ENCODE peak calls at places on chromosome 17, in five cellular contexts. C, S, U, T and Y are unnamed samples.

GRCh38 chr17:62627904-62628603 is 584 bp downstream of the MRC2 start:
- DNase-seq in C (no peak), S (no peak), U (no peak), T (no peak), Y (no peak)

GRCh38 chr17:9334536-9335446 is 240.8 kb downstream of the STX8 start:
- DNase-seq in C (no peak), S (peak), U (no peak), T (no peak), Y (no peak)

GRCh38 chr17:70130274-70130673 is 39.1 kb upstream of the KCNJ2 start:
- DNase-seq in C (no peak), S (no peak), U (no peak), T (no peak), Y (no peak)

GRCh38 chr17:15392326-15392739 is 50.9 kb upstream of the TEKT3 start:
- DNase-seq in C (no peak), S (no peak), U (no peak), T (no peak), Y (no peak)

GRCh38 chr17:64635647-64636305 is 26.3 kb downstream of the SMURF2 start:
- DNase-seq in C (peak), S (no peak), U (no peak), T (no peak), Y (no peak)

GRCh38 chr17:66567234-66568170 is 265.1 kb downstream of the PRKCA start:
- DNase-seq in C (peak), S (peak), U (peak), T (peak), Y (peak)

GRCh38 chr17:80485846-80486245 is 9.4 kb upstream of the NPTX1 start:
- DNase-seq in C (no peak), S (no peak), U (no peak), T (no peak), Y (no peak)

GRCh38 chr17:17770371-17771059 is 66.3 kb downstream of the SREBF1 start:
- DNase-seq in C (no peak), S (no peak), U (no peak), T (no peak), Y (no peak)

GRCh38 chr17:4004517-4005295 is 40.5 kb upstream of the ATP2A3 start:
- DNase-seq in C (peak), S (peak), U (no peak), T (peak), Y (peak)

GRCh38 chr17:34401165-34401564 is 38.1 kb upstream of the CCL1 start:
- DNase-seq in C (no peak), S (no peak), U (no peak), T (no peak), Y (no peak)

GRCh38 chr17:34400301-34400931 is 37.4 kb upstream of the CCL1 start:
- DNase-seq in C (no peak), S (no peak), U (no peak), T (no peak), Y (no peak)

GRCh38 chr17:34397265-34397664 is 34.2 kb upstream of the CCL1 start:
- DNase-seq in C (no peak), S (no peak), U (no peak), T (no peak), Y (no peak)

GRCh38 chr17:34393401-34393800 is 30.4 kb upstream of the CCL1 start:
- DNase-seq in C (no peak), S (no peak), U (no peak), T (no peak), Y (no peak)

DNA sequence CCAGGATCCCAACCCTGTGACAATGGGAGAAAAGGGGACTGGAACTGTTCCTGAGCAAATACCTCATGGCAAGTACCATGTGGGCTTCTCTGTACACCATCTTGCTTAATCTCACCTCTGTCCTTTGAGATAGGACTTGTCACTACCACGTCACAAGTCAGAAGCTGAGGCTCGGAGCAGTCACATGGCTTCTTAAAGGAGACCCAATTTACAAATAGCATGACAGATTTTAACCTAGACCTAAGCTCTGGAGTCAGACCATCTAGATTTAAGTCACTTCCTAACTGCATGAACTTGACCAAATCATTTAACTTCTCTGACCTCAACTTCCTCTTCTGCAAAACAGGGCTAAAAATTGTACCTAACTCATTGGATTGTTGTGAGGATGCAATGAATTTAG is 36.0 kb upstream of the CCL1 start:
- DNase-seq in C (no peak), S (no peak), U (no peak), T (no peak), Y (no peak)
- TF ChIP-seq ZNF274 in C (no peak), S (no peak), U (no peak), T (no peak), Y (no peak)

GRCh38 chr17:76239538-76240274 is 587 bp downstream of the RNF157 start:
- DNase-seq in C (no peak), S (no peak), U (no peak), T (no peak), Y (no peak)
- TF ChIP-seq ZNF274 in C (no peak), S (no peak), U (no peak), T (peak), Y (no peak)

GRCh38 chr17:43778337-43779144 is at the start of gene DUSP3:
- DNase-seq in C (no peak), S (peak), U (peak), T (peak), Y (peak)
- TF ChIP-seq ZNF274 in C (no peak), S (no peak), U (no peak), T (peak), Y (no peak)

DNA sequence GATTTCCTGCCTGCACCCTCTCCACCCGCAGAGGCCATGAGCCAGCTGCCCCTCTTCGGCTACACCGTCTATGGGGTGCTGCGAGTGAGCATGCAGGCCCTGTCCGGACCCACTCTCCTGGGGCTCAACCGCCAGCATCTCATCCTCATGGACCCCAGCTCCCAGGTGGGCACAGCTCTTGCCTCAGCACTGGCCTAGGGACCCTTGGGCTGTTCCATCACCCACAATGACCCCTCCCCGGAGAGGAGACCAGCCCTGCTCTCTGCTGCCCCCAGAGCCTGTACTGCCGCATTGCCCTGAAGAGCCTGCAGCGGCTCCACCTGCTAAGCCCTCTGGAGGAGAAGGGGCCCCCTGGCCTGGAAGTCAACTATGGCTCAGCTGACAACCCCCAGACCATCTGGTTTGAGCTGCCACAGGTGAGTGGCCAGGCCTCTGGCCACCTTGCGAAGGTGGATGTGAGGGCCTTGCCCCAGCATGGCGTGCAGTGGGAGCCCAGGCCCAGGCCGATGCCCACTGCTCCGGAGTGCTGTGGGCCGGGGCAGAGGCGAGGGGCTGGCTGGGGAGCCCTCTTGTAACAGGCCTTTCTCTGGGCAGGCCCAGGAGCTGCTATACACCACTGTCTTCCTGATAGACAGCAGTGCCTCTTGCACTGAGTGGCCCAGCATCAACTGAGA is 7.3 kb upstream of the SMIM5 start:
- DNase-seq in C (no peak), S (no peak), U (no peak), T (peak), Y (no peak)
- TF ChIP-seq ZNF274 in C (no peak), S (no peak), U (no peak), T (no peak), Y (no peak)

DNA sequence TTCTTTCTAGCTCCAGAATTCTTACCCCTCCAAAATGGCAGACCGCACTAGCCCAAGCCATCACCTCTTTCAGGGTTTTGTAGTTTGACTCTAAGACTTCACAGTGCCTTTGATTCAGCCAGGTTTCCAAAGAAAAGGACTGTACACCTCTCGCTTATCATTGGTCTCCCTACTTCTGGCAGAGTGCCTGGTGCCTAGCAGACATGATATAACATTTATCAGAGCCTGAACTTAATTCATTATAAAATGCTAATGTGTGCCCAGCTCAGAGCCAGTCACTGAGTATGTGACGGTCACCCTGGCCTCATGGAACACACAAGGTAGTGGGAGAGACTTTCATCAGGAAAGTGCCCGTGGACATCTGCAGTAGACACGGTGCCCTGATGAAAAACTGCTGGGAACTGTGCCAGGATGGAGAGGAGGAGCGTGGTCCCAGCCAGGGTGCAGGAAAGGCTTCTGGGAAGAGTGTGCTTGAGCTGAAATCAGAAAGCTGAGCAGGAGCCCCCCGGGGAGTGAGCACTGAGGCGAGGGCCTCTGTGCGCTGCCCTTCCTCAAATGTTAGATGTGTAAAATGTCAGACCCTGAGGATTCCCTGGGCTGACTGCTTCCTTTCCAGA is 34.3 kb upstream of the LGALS9 start:
- DNase-seq in C (no peak), S (no peak), U (no peak), T (no peak), Y (no peak)
- TF ChIP-seq ZNF274 in C (no peak), S (no peak), U (no peak), T (no peak), Y (no peak)

GRCh38 chr17:29363716-29364115 is 26.4 kb upstream of the TAOK1 start:
- DNase-seq in C (no peak), S (no peak), U (no peak), T (no peak), Y (no peak)

GRCh38 chr17:29364691-29365090 is 25.5 kb upstream of the TAOK1 start:
- DNase-seq in C (no peak), S (no peak), U (no peak), T (no peak), Y (no peak)

GRCh38 chr17:29368161-29368560 is 22.0 kb upstream of the TAOK1 start:
- DNase-seq in C (no peak), S (no peak), U (no peak), T (no peak), Y (no peak)

GRCh38 chr17:29369831-29370735 is 20.1 kb upstream of the TAOK1 start:
- DNase-seq in C (peak), S (peak), U (no peak), T (peak), Y (no peak)

GRCh38 chr17:29368926-29369325 is 21.2 kb upstream of the TAOK1 start:
- DNase-seq in C (no peak), S (no peak), U (no peak), T (no peak), Y (no peak)
- TF ChIP-seq ZNF274 in C (no peak), S (no peak), U (no peak), T (no peak), Y (no peak)

GRCh38 chr17:73013816-73014663 is 78.4 kb downstream of the SLC39A11 start:
- DNase-seq in C (no peak), S (peak), U (no peak), T (no peak), Y (no peak)
- TF ChIP-seq ZNF274 in C (no peak), S (no peak), U (no peak), T (no peak), Y (no peak)

GRCh38 chr17:32015245-32016013 is 8.2 kb downstream of the LRRC37B start:
- DNase-seq in C (no peak), S (no peak), U (no peak), T (no peak), Y (no peak)
- TF ChIP-seq ZNF274 in C (no peak), S (no peak), U (no peak), T (no peak), Y (no peak)

GRCh38 chr17:27635275-27635823 is 4.4 kb downstream of the LGALS9 start:
- DNase-seq in C (no peak), S (no peak), U (no peak), T (no peak), Y (no peak)
- TF ChIP-seq ZNF274 in C (no peak), S (no peak), U (no peak), T (no peak), Y (no peak)

DNA sequence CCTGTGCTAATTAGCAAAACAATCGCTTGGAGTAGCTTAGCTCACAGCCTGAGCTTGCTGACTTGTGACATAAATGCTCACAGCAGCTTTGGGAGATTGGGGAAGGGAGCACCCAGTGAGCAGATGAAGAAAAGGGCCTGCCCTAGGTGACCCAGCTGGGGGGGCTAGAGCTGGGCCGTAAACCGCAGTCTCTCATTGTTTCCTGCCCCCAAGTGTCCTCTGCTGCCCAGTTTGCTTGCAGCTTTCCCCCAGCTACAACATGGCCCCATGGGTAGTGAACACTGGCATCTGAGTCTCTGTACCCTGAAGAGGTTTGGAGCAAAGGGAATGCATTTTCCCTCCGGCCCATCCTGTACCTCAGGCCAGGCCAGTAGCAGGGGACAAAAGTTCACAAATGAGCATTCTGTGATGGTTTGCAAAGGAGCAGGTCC is 349.4 kb downstream of the SLC39A11 start:
- DNase-seq in C (no peak), S (no peak), U (peak), T (no peak), Y (peak)
- TF ChIP-seq ZNF274 in C (no peak), S (no peak), U (no peak), T (no peak), Y (no peak)